ENCODE peak calls at places on chromosomes 6 and 20, in eight cellular contexts. V is stomach, Y is fibroblast of lung, M is psoas muscle, S is suprapubic skin, F is keratinocyte, T is RWPE1, C is lung. Z is an unnamed sample.

GRCh38 chr6:3623451-3624267 is 127.9 kb downstream of the PXDC1 start:
- DNase-seq in V (no peak), Y (no peak), M (no peak), F (no peak), T (no peak), C (no peak), S (no peak), Z (no peak)

GRCh38 chr20:19211661-19212523 is 550 bp upstream of the SLC24A3 start:
- DNase-seq in S (no peak), M (peak), T (no peak), V (peak), F (no peak), Y (peak), C (peak), Z (no peak)

GRCh38 chr6:157241411-157241979 is 81.8 kb downstream of the TMEM242 start:
- DNase-seq in T (no peak), F (no peak), V (peak), M (no peak), C (no peak), Y (no peak), S (no peak), Z (no peak)

GRCh38 chr20:50987493-50988210 is 29.0 kb downstream of the MOCS3 start:
- DNase-seq in M (no peak), S (peak), T (peak), Y (peak), V (peak), F (peak), C (peak), Z (peak)

GRCh38 chr6:114376611-114377206 is 33.9 kb upstream of the HS3ST5 start:
- DNase-seq in T (no peak), M (no peak), S (no peak), Y (no peak), C (no peak), F (no peak), V (no peak), Z (no peak)

GRCh38 chr6:163694988-163695942 is 280.7 kb downstream of the QKI start:
- DNase-seq in T (no peak), V (no peak), F (no peak), M (no peak), Y (no peak), S (no peak), C (no peak), Z (no peak)

GRCh38 chr6:36609582-36609981 is 15.4 kb downstream of the SRSF3 start:
- DNase-seq in Y (no peak), S (peak), T (no peak), F (no peak), V (no peak), M (no peak), C (no peak), Z (no peak)

GRCh38 chr20:4688342-4688741 is 33.4 kb upstream of the PRND start:
- DNase-seq in Y (no peak), F (no peak), T (no peak), C (no peak), S (no peak), V (no peak), M (no peak), Z (no peak)

GRCh38 chr6:85771925-85772430 is 129.3 kb upstream of the SYNCRIP start:
- DNase-seq in S (no peak), M (no peak), V (no peak), T (no peak), F (no peak), Y (no peak), C (no peak), Z (no peak)

GRCh38 chr6:109381007-109381746 is 1.1 kb downstream of the CD164 start:
- DNase-seq in S (no peak), C (no peak), Y (peak), M (no peak), T (no peak), F (no peak), V (no peak), Z (no peak)

GRCh38 chr6:109382576-109383437 is 540 bp upstream of the CD164 start:
- DNase-seq in S (peak), C (peak), Y (peak), T (peak), V (peak), M (peak), F (peak), Z (peak)

GRCh38 chr6:109379706-109380105 is 2.6 kb downstream of the CD164 start:
- DNase-seq in M (no peak), Y (peak), F (no peak), S (no peak), C (no peak), V (no peak), T (no peak), Z (no peak)

GRCh38 chr6:109381747-109382575 is at the start of gene CD164:
- DNase-seq in Y (peak), C (peak), M (peak), F (peak), V (peak), S (peak), T (peak), Z (peak)

GRCh38 chr6:109383438-109383940 is 1.2 kb upstream of the CD164 start:
- DNase-seq in F (no peak), V (no peak), Y (no peak), C (no peak), T (no peak), M (no peak), S (no peak), Z (no peak)
- TF ChIP-seq CTCF in F (no peak), V (no peak), Y (no peak), C (no peak), T (peak), M (no peak), S (no peak), Z (no peak)

DNA sequence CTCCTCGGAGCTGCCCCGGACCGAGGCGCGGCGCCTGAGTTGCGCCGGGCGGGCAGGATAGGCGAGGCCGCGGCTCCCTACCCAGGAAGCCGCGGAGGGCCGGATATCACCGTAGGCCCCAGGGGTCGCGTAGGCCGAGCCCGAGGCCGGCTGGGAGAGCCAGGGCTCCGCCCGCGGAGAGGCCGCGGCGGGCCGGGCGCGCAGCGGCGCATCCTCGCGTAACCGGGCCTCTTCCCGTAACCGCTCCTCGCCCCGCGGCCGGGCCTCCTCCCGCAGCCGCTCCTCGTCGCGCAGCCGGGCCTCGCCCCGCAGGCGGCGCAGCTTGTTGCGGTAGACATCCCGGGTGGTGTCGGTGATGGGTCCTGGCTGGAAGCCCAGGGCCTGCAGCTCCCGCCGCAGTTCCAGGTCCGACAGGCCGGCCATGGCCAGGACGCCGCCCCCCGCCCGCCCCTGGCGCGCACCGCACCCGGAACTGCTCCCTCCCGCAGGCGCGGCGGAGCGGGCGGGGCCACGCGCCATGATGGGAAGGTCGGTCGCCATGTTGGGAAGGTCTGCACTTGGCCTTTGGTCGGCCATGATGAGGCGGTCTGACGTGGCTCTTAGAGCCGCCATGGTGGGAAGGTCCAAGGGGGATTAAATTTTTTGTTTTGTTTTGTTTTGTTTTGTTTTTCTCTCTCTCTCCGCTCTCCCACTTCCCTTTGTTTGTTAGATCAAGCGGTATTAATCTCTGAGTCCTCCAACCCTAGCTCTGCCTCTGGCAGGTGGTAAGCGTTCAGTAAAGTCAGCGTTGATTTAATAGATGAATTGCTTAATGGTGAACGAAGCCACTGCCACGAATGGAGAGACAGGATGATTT is at the start of gene LEMD2:
- DNase-seq in T (peak), V (peak), Y (peak), C (peak), M (peak), S (peak), F (peak), Z (peak)
- TF ChIP-seq CTCF in T (no peak), V (no peak), Y (no peak), C (no peak), M (no peak), S (no peak), F (peak), Z (no peak)

DNA sequence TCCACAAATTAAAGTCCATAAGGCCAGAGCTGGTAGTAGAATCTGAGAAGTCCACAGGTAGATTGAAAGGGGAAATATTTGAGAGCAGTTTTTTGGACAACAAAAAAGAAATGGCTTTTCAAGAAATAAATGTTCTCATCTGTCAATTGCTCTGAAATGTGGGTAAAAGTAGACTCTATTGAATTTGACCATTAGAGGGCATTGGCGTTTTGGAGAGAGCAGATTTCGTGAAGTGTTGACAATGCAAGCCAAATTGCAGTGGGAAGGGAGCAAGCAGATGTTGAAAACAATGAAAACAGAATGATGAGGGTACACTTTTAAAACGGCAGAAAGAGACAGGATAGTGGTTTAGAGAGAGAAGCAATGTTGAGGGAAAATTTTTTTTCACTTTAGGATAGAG is 149.1 kb upstream of the FAM83B start:
- DNase-seq in F (no peak), V (no peak), T (peak), C (no peak), Y (no peak), S (no peak), M (no peak), Z (no peak)
- TF ChIP-seq CTCF in F (peak), V (no peak), T (peak), C (no peak), Y (peak), S (no peak), M (no peak), Z (no peak)

GRCh38 chr20:62366370-62367135 is 559 bp downstream of the LAMA5 start:
- DNase-seq in Y (no peak), C (no peak), S (no peak), T (peak), V (no peak), F (no peak), M (peak), Z (no peak)
- TF ChIP-seq CTCF in Y (no peak), C (no peak), S (no peak), T (no peak), V (no peak), F (no peak), M (no peak), Z (no peak)

GRCh38 chr20:56626367-56627121 is 2.6 kb upstream of the TFAP2C start:
- DNase-seq in C (no peak), T (peak), Y (peak), F (no peak), V (no peak), M (no peak), S (peak), Z (no peak)
- TF ChIP-seq CTCF in C (no peak), T (peak), Y (peak), F (peak), V (no peak), M (no peak), S (no peak), Z (no peak)

GRCh38 chr6:50663806-50664205 is 49.5 kb upstream of the TFAP2D start:
- DNase-seq in F (no peak), S (no peak), M (no peak), C (no peak), T (no peak), V (no peak), Y (no peak), Z (no peak)

GRCh38 chr6:50655848-50656453 is 57.4 kb upstream of the TFAP2D start:
- DNase-seq in V (no peak), F (no peak), S (no peak), M (no peak), Y (no peak), T (peak), C (no peak), Z (no peak)

GRCh38 chr6:50657513-50657912 is 55.8 kb upstream of the TFAP2D start:
- DNase-seq in M (no peak), Y (no peak), C (no peak), F (no peak), V (no peak), T (no peak), S (no peak), Z (no peak)

GRCh38 chr6:50658561-50658960 is 54.8 kb upstream of the TFAP2D start:
- DNase-seq in V (no peak), F (no peak), T (no peak), S (no peak), M (no peak), Y (no peak), C (no peak), Z (no peak)

GRCh38 chr6:50661636-50662035 is 51.7 kb upstream of the TFAP2D start:
- DNase-seq in Y (no peak), S (no peak), C (no peak), V (no peak), M (no peak), T (no peak), F (no peak), Z (no peak)
- TF ChIP-seq CTCF in Y (no peak), S (no peak), C (no peak), V (no peak), M (no peak), T (no peak), F (no peak), Z (no peak)

GRCh38 chr6:22251331-22251730 is 45.5 kb downstream of the PRL start:
- DNase-seq in V (no peak), M (no peak), Y (peak), S (no peak), C (no peak), T (peak), F (no peak), Z (no peak)

GRCh38 chr6:22250486-22250885 is 46.4 kb downstream of the PRL start:
- DNase-seq in S (no peak), T (no peak), M (no peak), C (no peak), V (no peak), Y (no peak), F (no peak), Z (no peak)

GRCh38 chr6:22247916-22248482 is 48.8 kb downstream of the PRL start:
- DNase-seq in C (no peak), V (no peak), S (no peak), Y (peak), F (no peak), T (no peak), M (no peak), Z (no peak)

GRCh38 chr6:22249646-22250045 is 47.2 kb downstream of the PRL start:
- DNase-seq in C (no peak), T (no peak), V (no peak), M (no peak), F (no peak), S (no peak), Y (no peak), Z (no peak)

GRCh38 chr6:22248513-22249308 is 48.1 kb downstream of the PRL start:
- DNase-seq in Y (peak), V (no peak), C (no peak), S (no peak), T (peak), M (no peak), F (no peak), Z (no peak)
- TF ChIP-seq CTCF in Y (no peak), V (no peak), C (no peak), S (no peak), T (no peak), M (no peak), F (no peak), Z (no peak)

DNA sequence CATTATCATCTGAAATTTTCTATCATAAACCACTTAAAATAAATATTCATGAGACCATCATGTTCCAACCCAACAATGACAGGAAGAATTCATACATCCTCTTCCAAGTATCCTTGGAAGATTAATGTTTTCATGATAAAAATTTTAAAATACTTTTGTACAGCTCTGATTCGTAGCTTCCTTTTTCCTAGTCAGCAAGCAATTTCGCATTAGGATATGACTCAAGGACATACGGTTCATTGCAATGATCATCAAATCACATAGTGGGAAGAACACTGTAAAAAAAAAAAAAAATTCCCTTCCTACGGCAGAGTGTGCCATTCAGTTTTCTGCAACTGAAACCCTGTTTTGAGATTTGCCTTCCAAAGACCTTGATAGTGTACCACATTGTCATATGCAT is 35.2 kb upstream of the GFOD1 start:
- DNase-seq in C (no peak), T (peak), Y (no peak), V (no peak), S (no peak), F (no peak), M (no peak), Z (no peak)
- TF ChIP-seq CTCF in C (no peak), T (no peak), Y (no peak), V (no peak), S (no peak), F (no peak), M (no peak), Z (no peak)

DNA sequence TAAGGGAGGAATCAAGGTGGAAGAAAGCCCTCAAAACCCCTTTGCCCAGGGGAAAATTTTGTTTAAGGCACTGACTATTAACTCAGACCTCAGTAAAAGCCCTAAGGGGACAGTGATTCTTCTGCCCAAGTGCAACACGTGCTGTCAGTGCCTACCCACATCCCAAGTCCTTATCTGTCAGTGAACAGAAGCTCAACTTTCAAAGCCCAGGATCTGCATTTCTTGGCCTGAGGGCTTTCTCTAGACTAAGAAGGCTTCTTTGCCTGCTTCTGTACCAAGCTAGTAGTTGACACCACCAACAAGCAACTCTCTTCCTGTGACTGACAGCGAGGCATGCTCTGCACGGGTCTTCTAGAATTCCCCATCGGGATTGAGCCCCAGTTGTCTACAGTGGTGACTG is 416.0 kb upstream of the SPTLC3 start:
- DNase-seq in M (no peak), Y (no peak), V (no peak), S (no peak), C (no peak), T (no peak), F (no peak), Z (no peak)
- TF ChIP-seq CTCF in M (no peak), Y (no peak), V (no peak), S (no peak), C (no peak), T (no peak), F (no peak), Z (no peak)